ENCODE peak calls at places on chromosomes 4 and X, in four cellular contexts. V, R, W and M are unnamed samples.

GRCh38 chr4:124757121-124757520 is 44.6 kb upstream of the ANKRD50 start:
- DNase-seq in V (no peak), R (no peak), W (no peak), M (no peak)

GRCh38 chr4:74451214-74451661 is 6.3 kb downstream of the AREG start:
- DNase-seq in V (peak; percentile 35), R (peak; percentile 60), W (no peak), M (no peak)

GRCh38 chr4:2750719-2751605 is 5.2 kb downstream of the TNIP2 start:
- DNase-seq in V (no peak), R (no peak), W (no peak), M (no peak)

GRCh38 chrX:132750312-132751042 is 208.0 kb downstream of the HS6ST2 start:
- DNase-seq in V (no peak), R (no peak), W (no peak), M (no peak)

GRCh38 chrX:136616987-136617685 is 30.8 kb upstream of the CD40LG start:
- DNase-seq in V (no peak), R (no peak), W (no peak), M (no peak)

GRCh38 chrX:135688137-135688536 is 25.3 kb upstream of the CT45A1 start:
- DNase-seq in V (no peak), R (no peak), W (no peak), M (peak; percentile 39)

GRCh38 chr4:176205299-176205698 is 9.9 kb upstream of the SPATA4 start:
- DNase-seq in V (no peak), R (no peak), W (no peak), M (no peak)

GRCh38 chr4:2365913-2366210 is 52.6 kb downstream of the ZFYVE28 start:
- DNase-seq in V (no peak), R (no peak), W (no peak), M (no peak)

GRCh38 chrX:97057349-97057909 is 173.7 kb downstream of the RPA4 start:
- DNase-seq in V (no peak), R (no peak), W (no peak), M (peak; percentile 9)

GRCh38 chrX:49910344-49910743 is 12.1 kb upstream of the CLCN5 start:
- DNase-seq in V (no peak), R (no peak), W (no peak), M (no peak)

GRCh38 chrX:130975947-130976346 is 72.9 kb upstream of the ENOX2 start:
- DNase-seq in V (peak; percentile 37), R (peak; percentile 24), W (no peak), M (peak; percentile 72)
- TF ChIP-seq TARDBP in V (no peak), R (no peak), W (no peak), M (no peak)

GRCh38 chrX:151488677-151489076 is 74.8 kb upstream of the PASD1 start:
- DNase-seq in V (peak; percentile 30), R (peak; percentile 3), W (no peak), M (peak; percentile 33)
- TF ChIP-seq FOXK2 in V (no peak), R (no peak), W (no peak), M (no peak)

GRCh38 chr4:16116019-16116418 is 32.2 kb upstream of the PROM1 start:
- DNase-seq in V (no peak), R (no peak), W (no peak), M (no peak)
- TF ChIP-seq FOXM1 in V (no peak), R (no peak), W (no peak), M (no peak)

DNA sequence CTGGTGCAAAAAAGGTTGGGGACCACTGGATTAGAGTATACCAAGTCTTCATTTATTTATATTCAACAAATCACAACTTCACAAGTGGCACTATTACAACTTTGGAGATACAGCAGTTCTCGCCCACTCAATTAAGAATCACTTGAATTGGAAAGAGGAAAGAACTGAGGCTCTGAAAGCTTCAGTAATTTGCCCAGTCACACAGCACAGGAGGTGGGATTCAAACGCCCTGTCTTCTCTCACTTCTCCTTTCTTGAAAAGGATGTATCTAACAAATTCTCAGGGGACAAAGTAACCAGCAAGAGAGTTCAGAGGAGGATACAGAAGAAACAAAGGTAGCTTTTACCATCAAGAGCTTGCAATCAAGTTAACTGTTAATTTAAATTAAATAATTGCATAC is 12.4 kb downstream of the SMIM14 start:
- DNase-seq in V (no peak), R (no peak), W (peak; percentile 80), M (no peak)
- TF ChIP-seq TARDBP in V (no peak), R (no peak), W (no peak), M (no peak)